ENCODE peak calls at places on chromosomes 2 and 18, in six cellular contexts. F, N, C, A, U and E are unnamed samples.

GRCh38 chr18:58992301-58993231 is 127.9 kb downstream of the ZNF532 start:
- DNase-seq in F (no peak), N (peak; percentile 29), C (no peak), A (no peak), U (no peak), E (no peak)

GRCh38 chr2:201913197-201913596 is 106.9 kb downstream of the CDK15 start:
- DNase-seq in F (no peak), N (no peak), C (no peak), A (no peak), U (no peak), E (no peak)

GRCh38 chr2:117958186-117958585 is 55.7 kb downstream of the CCDC93 start:
- DNase-seq in F (no peak), N (peak; percentile 76), C (no peak), A (no peak), U (no peak), E (no peak)

GRCh38 chr2:28750316-28751101 is 1.1 kb upstream of the PPP1CB start:
- DNase-seq in F (no peak), N (peak; percentile 23), C (no peak), A (no peak), U (peak; percentile 7), E (peak; percentile 39)

GRCh38 chr18:25043104-25043503 is 308.9 kb downstream of the ZNF521 start:
- DNase-seq in F (no peak), N (no peak), C (no peak), A (no peak), U (no peak), E (no peak)

GRCh38 chr2:176681584-176682115 is 412.4 kb downstream of the MTX2 start:
- DNase-seq in F (no peak), N (no peak), C (no peak), A (no peak), U (no peak), E (no peak)

GRCh38 chr2:136319227-136319626 is 201.3 kb upstream of the CXCR4 start:
- DNase-seq in F (no peak), N (no peak), C (no peak), A (no peak), U (no peak), E (no peak)

GRCh38 chr2:134583997-134584520 is 134.7 kb downstream of the TMEM163 start:
- DNase-seq in F (no peak), N (no peak), C (peak; percentile 20), A (no peak), U (no peak), E (no peak)

GRCh38 chr18:10074122-10074521 is 160.3 kb downstream of the VAPA start:
- DNase-seq in F (peak; percentile 28), N (no peak), C (no peak), A (no peak), U (no peak), E (no peak)

GRCh38 chr2:102358496-102358895 is 2.9 kb downstream of the IL18R1 start:
- DNase-seq in F (no peak), N (no peak), C (no peak), A (no peak), U (no peak), E (no peak)

GRCh38 chr2:179925713-179926112 is 64.3 kb upstream of the ZNF385B start:
- DNase-seq in F (no peak), N (no peak), C (no peak), A (no peak), U (no peak), E (no peak)

GRCh38 chr18:33540392-33540791 is 37.6 kb upstream of the ASXL3 start:
- DNase-seq in F (no peak), N (no peak), C (no peak), A (no peak), U (no peak), E (peak; percentile 17)

GRCh38 chr2:232476045-232476444 is 11.6 kb downstream of the ECEL1 start:
- DNase-seq in F (peak; percentile 28), N (no peak), C (no peak), A (no peak), U (no peak), E (no peak)

GRCh38 chr2:32061973-32062861 is 1.1 kb upstream of the SPAST start:
- DNase-seq in F (peak; percentile 77), N (no peak), C (peak; percentile 49), A (peak; percentile 67), U (no peak), E (no peak)

GRCh38 chr18:31042391-31043181 is at the start of gene DSC3:
- DNase-seq in F (peak; percentile 63), N (peak; percentile 39), C (no peak), A (no peak), U (no peak), E (no peak)

GRCh38 chr2:129930451-129930850 is 49.0 kb upstream of the RAB6C start:
- DNase-seq in F (no peak), N (no peak), C (no peak), A (no peak), U (no peak), E (no peak)

GRCh38 chr2:239905306-239905705 is 119.8 kb downstream of the NDUFA10 start:
- DNase-seq in F (peak; percentile 24), N (no peak), C (no peak), A (peak; percentile 3), U (no peak), E (no peak)

GRCh38 chr2:17208511-17208910 is 309.7 kb downstream of the RAD51AP2 start:
- DNase-seq in F (no peak), N (no peak), C (no peak), A (no peak), U (no peak), E (no peak)

GRCh38 chr2:154554046-154554445 is 144.4 kb upstream of the KCNJ3 start:
- DNase-seq in F (no peak), N (no peak), C (no peak), A (no peak), U (no peak), E (no peak)

GRCh38 chr2:95158891-95159619 is 593 bp downstream of the ZNF514 start:
- DNase-seq in F (peak; percentile 72), N (peak; percentile 51), C (peak; percentile 34), A (peak; percentile 46), U (no peak), E (peak; percentile 8)

GRCh38 chr2:218992196-218992595 is 1.0 kb downstream of the CRYBA2 start:
- DNase-seq in F (no peak), N (no peak), C (no peak), A (no peak), U (no peak), E (no peak)

GRCh38 chr2:227861011-227861410 is 10.4 kb upstream of the DAW1 start:
- DNase-seq in F (no peak), N (no peak), C (no peak), A (no peak), U (no peak), E (no peak)

GRCh38 chr2:182628901-182629300 is 87.2 kb upstream of the DNAJC10 start:
- DNase-seq in F (no peak), N (no peak), C (no peak), A (no peak), U (no peak), E (no peak)

GRCh38 chr2:205557873-205558272 is 124.4 kb upstream of the NRP2 start:
- DNase-seq in F (no peak), N (no peak), C (no peak), A (no peak), U (no peak), E (no peak)

DNA sequence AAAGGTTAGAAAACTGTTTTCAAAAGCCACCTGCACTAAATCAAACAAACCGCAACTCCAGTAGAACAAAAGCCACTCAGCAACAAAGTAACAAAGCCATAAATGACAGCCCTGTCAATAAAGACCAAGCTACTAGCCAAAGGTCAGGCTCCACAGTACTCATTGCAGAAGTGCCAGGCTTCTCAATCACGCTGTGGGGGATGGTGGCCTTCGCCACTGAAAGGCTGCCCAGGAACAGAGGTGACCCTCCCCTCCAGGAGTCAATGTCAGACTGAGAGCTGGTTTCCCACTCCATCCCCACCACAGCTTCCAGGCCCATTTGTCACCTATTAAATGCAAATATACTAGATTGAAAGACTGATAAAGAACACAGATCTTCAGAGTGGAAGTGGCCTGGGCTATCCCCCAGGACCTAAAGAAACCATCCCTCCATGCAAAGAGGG is 5.9 kb downstream of the ATP8B1 start:
- DNase-seq in F (no peak), N (no peak), C (no peak), A (no peak), U (no peak), E (no peak)
- H3K4me1 ChIP-seq in F (peaks cover 26% of the 10 kb centered on the region), N (peaks cover 64% of the 10 kb centered on the region), C (no peaks in the 10 kb centered on the region), A (peaks cover 5% of the 10 kb centered on the region), U (no peaks in the 10 kb centered on the region), E (no peaks in the 10 kb centered on the region)

GRCh38 chr18:74242451-74243096 is 49.2 kb downstream of the CYB5A start:
- DNase-seq in F (no peak), N (no peak), C (no peak), A (peak; percentile 29), U (no peak), E (no peak)
- TF ChIP-seq CTCF in F (no peak), N (peak; percentile 24), C (no peak), A (peak; percentile 54), U (no peak), E (no peak)

GRCh38 chr2:106185475-106186184 is 8.5 kb downstream of the UXS1 start:
- DNase-seq in F (no peak), N (no peak), C (no peak), A (no peak), U (no peak), E (no peak)
- H3K4me1 ChIP-seq in F (peaks cover 5% of the 10 kb centered on the region), N (peaks cover 15% of the 10 kb centered on the region), C (no peaks in the 10 kb centered on the region), A (no peaks in the 10 kb centered on the region), U (peaks cover 64% of the 10 kb centered on the region), E (peaks cover 11% of the 10 kb centered on the region)

GRCh38 chr2:223865907-223866508 is 28.6 kb upstream of the AP1S3 start:
- DNase-seq in F (no peak), N (no peak), C (no peak), A (no peak), U (no peak), E (peak; percentile 22)

GRCh38 chr2:223859070-223859469 is 21.7 kb upstream of the AP1S3 start:
- DNase-seq in F (no peak), N (no peak), C (no peak), A (no peak), U (no peak), E (no peak)

GRCh38 chr2:223865124-223865523 is 27.7 kb upstream of the AP1S3 start:
- DNase-seq in F (no peak), N (no peak), C (no peak), A (no peak), U (no peak), E (peak; percentile 7)

GRCh38 chr2:223856584-223856983 is 19.2 kb upstream of the AP1S3 start:
- DNase-seq in F (no peak), N (no peak), C (no peak), A (no peak), U (no peak), E (no peak)

DNA sequence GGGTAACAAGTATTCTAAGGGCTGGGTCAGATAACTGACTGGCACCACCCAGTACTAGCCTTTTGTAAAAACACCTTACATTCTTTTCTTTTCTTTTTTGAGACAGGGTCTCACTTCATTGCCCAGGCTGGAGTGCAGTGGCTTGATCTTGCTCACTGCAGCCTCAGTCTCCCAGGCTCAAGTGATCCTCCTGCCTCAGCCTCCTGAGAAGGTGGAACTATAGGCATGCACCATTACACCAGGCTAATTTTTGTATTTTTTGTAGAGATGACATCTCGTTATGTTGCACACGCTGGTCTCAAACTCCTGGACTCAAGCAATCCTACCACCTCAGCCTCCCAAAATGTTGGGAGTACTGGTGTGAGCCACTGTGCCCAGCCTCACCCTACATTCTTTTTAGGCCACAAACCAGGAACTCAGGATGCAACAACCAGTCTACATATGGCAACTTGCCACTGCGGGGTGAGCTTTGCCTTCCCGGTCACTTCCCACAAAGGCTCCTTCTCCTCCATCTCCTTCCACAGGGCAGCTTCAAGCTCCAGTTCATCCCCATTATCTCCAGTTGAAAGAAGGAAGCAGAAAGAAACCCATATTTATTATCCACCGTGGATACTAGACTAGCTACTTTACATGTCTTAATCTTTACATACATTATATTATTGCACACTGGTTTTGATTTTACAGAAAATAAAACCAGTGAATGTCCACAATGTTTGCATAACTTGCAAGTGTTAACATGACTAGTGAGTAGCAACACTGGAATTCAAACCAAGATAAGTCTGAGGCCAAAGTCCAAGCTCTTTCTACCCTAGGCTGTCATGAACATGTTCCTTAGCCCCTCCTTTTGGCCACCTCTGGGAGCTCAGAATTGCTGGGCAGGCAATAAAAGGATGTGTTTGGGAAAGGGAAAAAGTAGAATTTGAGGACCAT is 23.7 kb upstream of the AP1S3 start:
- DNase-seq in F (no peak), N (peak; percentile 95), C (no peak), A (no peak), U (no peak), E (no peak)
- TF ChIP-seq CTCF in F (no peak), N (peak; percentile 16), C (no peak), A (no peak), U (no peak), E (no peak)